ENCODE peak calls at places on chromosomes 6 and 20, in four cellular contexts. One of them, this sample, is unnamed.

GRCh38 chr6:45608252-45608911 is 230.6 kb upstream of the SUPT3H start:
- DNase-seq in HepG2: no peak
- DNase-seq in WTC11: no peak
- DNase-seq in A549: no peak
- DNase-seq in this sample: no peak

GRCh38 chr20:53657289-53657678 is 63.6 kb upstream of the ZNF217 start:
- DNase-seq in A549: no peak
- DNase-seq in WTC11: no peak
- DNase-seq in HepG2: no peak
- DNase-seq in this sample: no peak

GRCh38 chr6:93088675-93089575 is 330.4 kb downstream of the EPHA7 start:
- DNase-seq in HepG2: no peak
- DNase-seq in WTC11: no peak
- DNase-seq in A549: no peak
- DNase-seq in this sample: no peak

GRCh38 chr20:19774086-19774933 is 16.3 kb downstream of the RIN2 start:
- DNase-seq in WTC11: no peak
- DNase-seq in HepG2: peak; percentile 72
- DNase-seq in A549: no peak
- DNase-seq in this sample: no peak

GRCh38 chr20:58492795-58493538 is 22.2 kb downstream of the APCDD1L start:
- DNase-seq in WTC11: no peak
- DNase-seq in A549: no peak
- DNase-seq in HepG2: no peak
- DNase-seq in this sample: no peak

GRCh38 chr20:3911956-3912355 is 22.8 kb downstream of the PANK2 start:
- DNase-seq in A549: no peak
- DNase-seq in HepG2: no peak
- DNase-seq in WTC11: no peak
- DNase-seq in this sample: peak; percentile 73

GRCh38 chr20:1734269-1734858 is 76.8 kb upstream of the SIRPG start:
- DNase-seq in HepG2: peak; percentile 23
- DNase-seq in A549: peak; percentile 35
- DNase-seq in WTC11: no peak
- DNase-seq in this sample: peak; percentile 2

GRCh38 chr6:119096683-119097310 is 18.3 kb upstream of the FAM184A start:
- DNase-seq in HepG2: no peak
- DNase-seq in WTC11: no peak
- DNase-seq in A549: no peak
- DNase-seq in this sample: no peak

GRCh38 chr20:2751868-2752630 is 48.4 kb downstream of the CPXM1 start:
- DNase-seq in HepG2: no peak
- DNase-seq in WTC11: no peak
- DNase-seq in A549: peak; percentile 42
- DNase-seq in this sample: peak; percentile 44

GRCh38 chr20:23136893-23137745 is 51.0 kb upstream of the CD93 start:
- DNase-seq in HepG2: no peak
- DNase-seq in WTC11: no peak
- DNase-seq in A549: peak; percentile 43
- DNase-seq in this sample: peak; percentile 80

GRCh38 chr6:144265390-144265789 is 19.7 kb upstream of the UTRN start:
- DNase-seq in HepG2: peak; percentile 67
- DNase-seq in WTC11: peak; percentile 19
- DNase-seq in A549: peak; percentile 66
- DNase-seq in this sample: no peak

GRCh38 chr6:113920663-113921267 is 50.2 kb downstream of the HDAC2 start:
- DNase-seq in WTC11: no peak
- DNase-seq in A549: no peak
- DNase-seq in HepG2: peak; percentile 6
- DNase-seq in this sample: peak; percentile 88

GRCh38 chr6:106510090-106510970 is 119.0 kb downstream of the RTN4IP1 start:
- DNase-seq in WTC11: peak; percentile 65
- DNase-seq in HepG2: peak; percentile 40
- DNase-seq in A549: peak; percentile 48
- DNase-seq in this sample: peak; percentile 14

GRCh38 chr6:16338577-16339262 is 100.3 kb downstream of the GMPR start:
- DNase-seq in HepG2: no peak
- DNase-seq in A549: peak; percentile 58
- DNase-seq in WTC11: no peak
- DNase-seq in this sample: no peak

GRCh38 chr6:28351493-28351925 is 1.8 kb downstream of the ZKSCAN3 start:
- DNase-seq in HepG2: no peak
- DNase-seq in WTC11: no peak
- DNase-seq in A549: no peak
- DNase-seq in this sample: no peak

GRCh38 chr6:3385660-3386151 is 71.1 kb downstream of the SLC22A23 start:
- DNase-seq in WTC11: no peak
- DNase-seq in A549: no peak
- DNase-seq in HepG2: no peak
- DNase-seq in this sample: no peak

GRCh38 chr20:23049201-23049932 is at the start of gene THBD:
- DNase-seq in HepG2: no peak
- DNase-seq in WTC11: peak; percentile 56
- DNase-seq in A549: peak; percentile 94
- DNase-seq in this sample: no peak

GRCh38 chr6:71808865-71809264 is 77.5 kb upstream of the RIMS1 start:
- DNase-seq in HepG2: no peak
- DNase-seq in WTC11: no peak
- DNase-seq in A549: no peak
- DNase-seq in this sample: no peak

GRCh38 chr6:121590438-121590837 is 155.0 kb downstream of the GJA1 start:
- DNase-seq in WTC11: no peak
- DNase-seq in HepG2: no peak
- DNase-seq in A549: peak; percentile 21
- DNase-seq in this sample: no peak

GRCh38 chr6:148324297-148325007 is 18.2 kb upstream of the SASH1 start:
- DNase-seq in HepG2: no peak
- DNase-seq in WTC11: no peak
- DNase-seq in A549: no peak
- DNase-seq in this sample: no peak

GRCh38 chr6:16807956-16808355 is 46.7 kb upstream of the ATXN1 start:
- DNase-seq in HepG2: peak; percentile 94
- DNase-seq in A549: no peak
- DNase-seq in WTC11: no peak
- DNase-seq in this sample: no peak

GRCh38 chr6:1423578-1423977 is 34.2 kb downstream of the FOXF2 start:
- DNase-seq in A549: no peak
- DNase-seq in WTC11: no peak
- DNase-seq in HepG2: no peak
- DNase-seq in this sample: no peak

GRCh38 chr6:56649782-56650181 is 7.1 kb upstream of the DST start:
- DNase-seq in HepG2: no peak
- DNase-seq in A549: peak; percentile 32
- DNase-seq in WTC11: no peak
- DNase-seq in this sample: no peak

GRCh38 chr6:157859775-157860504 is 36.9 kb downstream of the SNX9 start:
- DNase-seq in WTC11: no peak
- DNase-seq in HepG2: peak; percentile 36
- DNase-seq in A549: no peak
- DNase-seq in this sample: no peak

GRCh38 chr6:62998022-62998421 is 213.2 kb upstream of the FKBP1C start:
- DNase-seq in A549: no peak
- DNase-seq in WTC11: no peak
- DNase-seq in HepG2: no peak
- DNase-seq in this sample: no peak

GRCh38 chr6:3454206-3455016 is 2.4 kb downstream of the SLC22A23 start:
- DNase-seq in WTC11: no peak
- DNase-seq in A549: no peak
- DNase-seq in HepG2: peak; percentile 48
- DNase-seq in this sample: no peak

GRCh38 chr20:10074513-10074912 is 39.7 kb downstream of the ANKEF1 start:
- DNase-seq in WTC11: no peak
- DNase-seq in HepG2: peak; percentile 38
- DNase-seq in A549: peak; percentile 81
- DNase-seq in this sample: no peak

GRCh38 chr6:133559926-133560325 is 318.8 kb downstream of the EYA4 start:
- DNase-seq in A549: no peak
- DNase-seq in HepG2: no peak
- DNase-seq in WTC11: no peak
- DNase-seq in this sample: no peak

GRCh38 chr20:40144581-40144980 is 544.5 kb downstream of the MAFB start:
- DNase-seq in WTC11: no peak
- DNase-seq in HepG2: no peak
- DNase-seq in A549: no peak
- DNase-seq in this sample: no peak

GRCh38 chr6:92122746-92123145 is 1296.6 kb downstream of the EPHA7 start:
- DNase-seq in A549: no peak
- DNase-seq in HepG2: peak; percentile 11
- DNase-seq in WTC11: no peak
- DNase-seq in this sample: no peak

GRCh38 chr6:36962874-36963273 is 8.3 kb downstream of the PI16 start:
- DNase-seq in A549: peak; percentile 36
- DNase-seq in WTC11: peak; percentile 93
- DNase-seq in HepG2: no peak
- DNase-seq in this sample: no peak

DNA sequence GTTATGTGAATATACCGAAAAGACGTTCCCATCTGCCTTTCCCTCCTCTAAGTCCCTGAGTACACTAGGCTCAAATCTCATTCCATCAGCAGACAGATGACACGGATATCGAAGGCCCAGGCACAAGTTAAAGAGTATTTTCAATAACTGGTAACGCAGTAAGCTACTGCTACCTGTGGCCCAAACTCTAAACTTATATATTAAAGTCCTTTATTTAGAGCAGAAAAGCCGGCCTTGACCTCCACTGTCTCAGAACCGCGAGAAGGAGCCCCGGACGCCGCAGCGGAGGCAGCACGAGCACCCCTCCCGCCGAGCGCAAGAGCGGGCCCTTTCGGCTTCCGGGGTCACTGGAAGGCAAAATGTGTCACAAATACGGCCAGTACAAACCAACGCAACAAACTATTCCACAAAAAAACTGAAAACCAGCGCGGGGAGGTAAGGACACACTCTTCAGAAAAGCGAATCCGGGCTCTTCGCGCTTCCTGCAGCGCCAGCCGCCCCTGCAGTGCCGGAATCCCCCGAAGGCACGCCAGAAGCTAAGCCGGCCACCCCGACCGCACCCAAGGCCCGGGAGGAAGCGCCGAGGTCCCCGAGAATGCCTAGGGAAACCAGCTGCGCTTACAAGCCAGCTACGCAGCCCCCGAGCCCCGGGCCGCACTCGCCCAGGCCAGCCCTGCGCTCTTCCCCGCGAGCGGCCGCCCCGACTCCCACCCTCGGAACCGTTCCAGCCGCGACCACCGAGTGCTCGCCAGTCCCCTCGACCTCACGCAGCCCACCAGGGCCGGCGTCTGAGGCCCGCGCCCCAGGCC is 681 bp downstream of the DIDO1 start:
- DNase-seq in HepG2: no peak
- DNase-seq in WTC11: no peak
- DNase-seq in A549: peak; percentile 34
- DNase-seq in this sample: peak; percentile 41
- TF ChIP-seq NR3C1 in HepG2: no peak
- TF ChIP-seq NR3C1 in WTC11: no peak
- TF ChIP-seq NR3C1 in A549: no peak
- TF ChIP-seq NR3C1 in this sample: peak; percentile 21

DNA sequence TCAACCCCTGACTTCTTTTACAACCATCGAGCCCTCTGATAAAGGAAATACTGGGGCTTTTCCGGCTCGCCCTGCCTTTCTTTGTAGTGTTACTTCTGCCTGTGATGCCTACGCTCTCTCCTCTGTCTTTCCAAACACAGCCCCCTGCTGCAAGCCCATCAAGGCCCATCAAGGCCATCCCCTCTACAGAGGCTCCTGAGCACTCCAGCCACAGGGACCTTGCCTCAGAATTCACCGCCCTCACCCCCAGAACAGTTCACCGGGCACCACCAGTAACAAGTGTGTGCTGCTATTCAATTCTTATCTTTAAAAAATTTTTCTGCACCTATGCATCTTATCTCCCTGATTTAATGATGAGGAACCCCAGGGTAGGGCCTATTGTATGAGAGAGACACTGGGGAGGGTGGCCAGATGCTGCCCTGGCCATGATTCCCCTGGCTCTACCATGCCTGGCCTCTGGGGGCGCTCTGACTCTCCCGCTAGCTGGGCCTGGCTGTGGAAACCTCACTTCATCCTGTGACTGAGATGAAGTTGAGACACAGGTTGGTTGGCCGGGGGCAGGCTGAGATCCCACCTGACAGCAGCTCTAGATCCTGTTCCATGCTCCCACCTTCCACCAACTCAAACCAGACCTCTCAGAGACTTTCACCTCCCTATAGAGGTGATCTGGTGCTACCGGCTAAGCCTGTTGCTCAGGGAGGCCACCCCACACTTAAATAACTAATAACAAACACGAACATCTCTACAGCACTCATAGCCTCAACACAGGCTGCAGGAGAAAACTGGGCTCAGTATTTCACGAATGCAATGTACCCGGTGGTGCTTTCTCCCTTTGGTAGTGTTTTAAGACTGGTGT is 19.2 kb upstream of the GLP1R start:
- DNase-seq in HepG2: peak; percentile 22
- DNase-seq in WTC11: peak; percentile 80
- DNase-seq in A549: peak; percentile 4
- DNase-seq in this sample: peak; percentile 83
- TF ChIP-seq NR3C1 in HepG2: no peak
- TF ChIP-seq NR3C1 in WTC11: no peak
- TF ChIP-seq NR3C1 in A549: no peak
- TF ChIP-seq NR3C1 in this sample: no peak

GRCh38 chr6:41685641-41686380 is 47.5 kb downstream of the MDFI start:
- DNase-seq in WTC11: peak; percentile 8
- DNase-seq in A549: no peak
- DNase-seq in HepG2: no peak
- DNase-seq in this sample: no peak

GRCh38 chr6:41689171-41690008 is 46.0 kb downstream of the TFEB start:
- DNase-seq in HepG2: no peak
- DNase-seq in WTC11: peak; percentile 4
- DNase-seq in A549: no peak
- DNase-seq in this sample: no peak

GRCh38 chr6:41688256-41688965 is 47.0 kb downstream of the TFEB start:
- DNase-seq in WTC11: peak; percentile 12
- DNase-seq in A549: no peak
- DNase-seq in HepG2: no peak
- DNase-seq in this sample: no peak

GRCh38 chr6:41684311-41685182 is 46.3 kb downstream of the MDFI start:
- DNase-seq in WTC11: no peak
- DNase-seq in HepG2: no peak
- DNase-seq in A549: no peak
- DNase-seq in this sample: no peak

GRCh38 chr6:41687501-41688175 is 47.8 kb downstream of the TFEB start:
- DNase-seq in HepG2: no peak
- DNase-seq in A549: no peak
- DNase-seq in WTC11: peak; percentile 76
- DNase-seq in this sample: no peak
- TF ChIP-seq NR3C1 in HepG2: no peak
- TF ChIP-seq NR3C1 in A549: no peak
- TF ChIP-seq NR3C1 in WTC11: no peak
- TF ChIP-seq NR3C1 in this sample: no peak

GRCh38 chr6:102907181-102907580 is 1513.7 kb downstream of the GRIK2 start:
- DNase-seq in HepG2: no peak
- DNase-seq in A549: peak; percentile 3
- DNase-seq in WTC11: peak; percentile 59
- DNase-seq in this sample: no peak
- TF ChIP-seq NR3C1 in HepG2: no peak
- TF ChIP-seq NR3C1 in A549: no peak
- TF ChIP-seq NR3C1 in WTC11: no peak
- TF ChIP-seq NR3C1 in this sample: no peak

GRCh38 chr6:7939864-7940228 is 29.3 kb upstream of the TXNDC5 start:
- DNase-seq in A549: no peak
- DNase-seq in HepG2: no peak
- DNase-seq in WTC11: no peak
- DNase-seq in this sample: no peak
- TF ChIP-seq NR3C1 in A549: no peak
- TF ChIP-seq NR3C1 in HepG2: no peak
- TF ChIP-seq NR3C1 in WTC11: no peak
- TF ChIP-seq NR3C1 in this sample: no peak

GRCh38 chr20:35908007-35908406 is 46.3 kb downstream of the SCAND1 start:
- DNase-seq in HepG2: no peak
- DNase-seq in A549: no peak
- DNase-seq in WTC11: peak; percentile 28
- DNase-seq in this sample: no peak
- TF ChIP-seq NR3C1 in HepG2: no peak
- TF ChIP-seq NR3C1 in A549: no peak
- TF ChIP-seq NR3C1 in WTC11: no peak
- TF ChIP-seq NR3C1 in this sample: no peak

This sample was measured in K562.